ENCODE peak calls at places on chromosome 15, in five cellular contexts. L is IMR-90, X is GM12878, T is K562, R is HepG2. W is an unnamed sample. For H4K20me1, the result is how much of the 10 kb centered on the place peaks cover.

GRCh38 chr15:36358094-36358961 is 221.1 kb upstream of the CDIN1 start:
- DNase-seq in L (peak), X (no peak), T (no peak), R (no peak), W (no peak)

GRCh38 chr15:85312925-85313324 is 67.5 kb upstream of the AKAP13 start:
- DNase-seq in L (peak), X (no peak), T (no peak), R (peak), W (no peak)

GRCh38 chr15:64903331-64903950 is 8.3 kb upstream of the ANKDD1A start:
- DNase-seq in L (no peak), X (no peak), T (no peak), R (no peak), W (no peak)

GRCh38 chr15:94300612-94301011 is 69.3 kb downstream of the MCTP2 start:
- DNase-seq in L (no peak), X (no peak), T (no peak), R (no peak), W (no peak)

GRCh38 chr15:60473135-60473534 is 5.8 kb downstream of the ICE2 start:
- DNase-seq in L (no peak), X (no peak), T (no peak), R (no peak), W (no peak)

GRCh38 chr15:91874992-91875651 is 21.6 kb downstream of the SLCO3A1 start:
- DNase-seq in L (no peak), X (no peak), T (no peak), R (no peak), W (no peak)

GRCh38 chr15:26771168-26771916 is 1.5 kb downstream of the GABRB3 start:
- DNase-seq in L (no peak), X (no peak), T (no peak), R (peak), W (peak)

GRCh38 chr15:60589253-60589652 is 110.3 kb upstream of the ICE2 start:
- DNase-seq in L (no peak), X (no peak), T (no peak), R (no peak), W (no peak)

GRCh38 chr15:100703032-100703578 is 100.7 kb downstream of the ASB7 start:
- DNase-seq in L (peak), X (peak), T (peak), R (no peak), W (no peak)

GRCh38 chr15:68627476-68627875 is 48.7 kb downstream of the CORO2B start:
- DNase-seq in L (peak), X (no peak), T (no peak), R (no peak), W (no peak)

GRCh38 chr15:41263891-41264351 is 32.9 kb downstream of the CHP1 start:
- DNase-seq in L (peak), X (no peak), T (no peak), R (no peak), W (no peak)

GRCh38 chr15:77874071-77874470 is 203.4 kb downstream of the TBC1D2B start:
- DNase-seq in L (no peak), X (no peak), T (no peak), R (no peak), W (no peak)

DNA sequence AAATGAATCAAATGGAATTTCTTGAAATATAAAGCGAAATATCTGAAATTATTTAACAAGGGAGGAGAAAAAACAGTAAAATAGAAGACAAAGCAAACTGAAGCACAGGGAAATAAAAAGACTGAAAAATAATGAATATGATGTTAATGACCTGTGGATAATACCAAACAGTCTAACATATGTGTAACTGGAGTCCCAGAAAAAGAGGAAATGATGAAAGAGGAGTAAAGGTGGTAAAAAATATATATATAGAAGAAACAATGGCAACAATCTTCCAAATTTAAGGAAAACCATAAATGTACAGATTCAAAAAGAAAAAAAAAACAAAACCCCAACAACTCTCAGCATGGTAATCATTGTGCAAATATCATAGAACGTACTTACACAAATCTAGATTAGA is 21.2 kb downstream of the UBE3A start:
- DNase-seq in L (no peak), X (no peak), T (no peak), R (no peak), W (no peak)
- H4K20me1 ChIP-seq in L (half or more), X (under half), T (under half), R (under half), W (half or more)

DNA sequence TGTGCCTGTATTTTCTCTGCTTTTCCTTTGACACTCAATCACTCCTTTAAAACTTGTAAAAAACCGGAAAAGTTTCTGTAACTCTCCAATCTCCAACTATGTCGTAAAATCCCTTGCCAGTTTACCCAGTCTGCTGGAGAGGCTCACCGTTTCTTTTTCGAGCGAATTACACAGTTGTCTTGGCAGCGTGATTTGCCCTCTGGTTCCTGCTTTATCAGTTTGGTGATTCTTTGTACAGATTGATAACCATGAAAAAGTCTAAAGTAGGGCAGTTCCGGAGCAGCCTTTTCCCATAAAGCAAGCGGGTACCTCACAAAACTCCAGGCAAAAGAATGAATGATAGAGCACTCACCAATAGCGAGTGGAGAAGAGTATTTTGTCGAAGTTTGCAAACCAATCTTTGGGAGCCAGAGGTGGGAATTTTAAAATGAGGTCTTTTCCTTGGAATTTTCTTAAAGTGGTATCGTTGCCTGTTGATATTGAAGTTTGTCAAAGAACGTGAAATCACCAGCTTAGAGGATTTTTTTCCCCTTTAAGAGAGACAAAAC is at the start of gene TTC23:
- DNase-seq in L (peak), X (no peak), T (no peak), R (peak), W (no peak)
- TF ChIP-seq MXI1 in L (no peak), X (no peak), T (no peak), R (no peak), W (no peak)

DNA sequence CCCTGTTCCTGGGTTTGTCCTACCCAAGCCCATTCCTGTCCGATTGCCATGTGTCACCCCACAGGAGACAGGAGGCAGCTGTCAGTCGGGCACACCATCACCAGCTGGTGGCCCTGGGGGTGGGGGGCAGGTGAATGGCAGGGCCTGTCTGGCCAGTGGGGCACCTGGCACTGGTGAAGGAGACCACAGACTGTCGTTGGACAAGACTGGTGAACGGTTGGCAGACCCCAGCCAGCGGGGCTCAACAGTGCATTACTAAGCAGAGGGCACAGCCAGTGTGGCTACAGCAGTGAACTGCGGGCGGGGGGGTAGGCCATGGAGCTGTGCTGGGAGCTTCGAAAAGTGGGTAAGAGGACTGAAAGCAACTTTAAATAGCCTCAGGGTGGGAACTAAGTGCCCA is 2.1 kb downstream of the SEMA7A start:
- DNase-seq in L (no peak), X (no peak), T (no peak), R (no peak), W (no peak)
- H4K20me1 ChIP-seq in L (under half), X (under half), T (under half), R (under half), W (under half)

DNA sequence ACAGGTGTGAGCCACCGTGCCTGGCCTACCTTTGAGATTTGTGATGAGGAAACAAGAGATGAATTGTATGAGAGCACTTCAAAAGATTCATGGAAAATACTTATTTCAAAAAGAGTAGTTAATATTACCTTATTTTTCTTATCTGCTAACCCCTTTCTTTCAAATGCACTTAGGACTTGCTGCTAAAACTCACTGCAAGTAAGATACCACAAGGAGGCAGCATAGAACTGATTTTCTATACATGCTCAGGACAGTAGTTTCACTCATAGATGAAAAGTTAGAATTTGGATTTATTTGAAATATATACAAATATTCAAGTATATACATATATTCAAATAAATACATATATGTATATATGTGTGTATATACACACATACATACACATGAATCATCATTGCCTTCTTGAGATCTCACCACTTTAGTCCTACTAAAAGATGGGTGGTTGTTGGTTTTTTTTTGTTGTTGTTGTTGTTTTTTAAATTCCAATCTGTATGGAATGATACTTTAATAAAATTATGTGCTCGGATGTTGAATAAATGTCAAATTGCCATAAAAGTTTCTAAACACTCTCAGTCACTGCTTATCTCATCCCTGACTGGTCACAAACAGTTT is 2.4 kb downstream of the CCNDBP1 start:
- DNase-seq in L (peak), X (no peak), T (peak), R (peak), W (peak)
- TF ChIP-seq MXI1 in L (no peak), X (no peak), T (no peak), R (no peak), W (no peak)